ENCODE peak calls at places on chromosomes 12 and 14, in seven cellular contexts. One of them, this sample, is unnamed.

GRCh38 chr12:79194595-79194994 is 330.0 kb downstream of the SYT1 start:
- DNase-seq in adipocyte: no peak
- DNase-seq in aorta: no peak
- DNase-seq in naive thymus-derived CD4-positive, alpha-beta T cell: no peak
- DNase-seq in right lobe of liver: no peak
- DNase-seq in mammary epithelial cell: peak; percentile 15
- DNase-seq in pancreas: no peak
- DNase-seq in this sample: no peak

GRCh38 chr14:92990456-92991430 is 67.8 kb downstream of the CHGA start:
- DNase-seq in naive thymus-derived CD4-positive, alpha-beta T cell: no peak
- DNase-seq in pancreas: peak; percentile 16
- DNase-seq in right lobe of liver: no peak
- DNase-seq in mammary epithelial cell: no peak
- DNase-seq in aorta: no peak
- DNase-seq in adipocyte: no peak
- DNase-seq in this sample: peak; percentile 25

GRCh38 chr12:57461326-57461903 is 1.8 kb downstream of the GLI1 start:
- DNase-seq in pancreas: peak; percentile 50
- DNase-seq in adipocyte: peak; percentile 84
- DNase-seq in aorta: peak; percentile 85
- DNase-seq in right lobe of liver: peak; percentile 74
- DNase-seq in naive thymus-derived CD4-positive, alpha-beta T cell: no peak
- DNase-seq in mammary epithelial cell: peak; percentile 30
- DNase-seq in this sample: peak; percentile 74

GRCh38 chr14:21653331-21653885 is at the start of gene OR4E2:
- DNase-seq in right lobe of liver: no peak
- DNase-seq in mammary epithelial cell: no peak
- DNase-seq in aorta: no peak
- DNase-seq in pancreas: no peak
- DNase-seq in naive thymus-derived CD4-positive, alpha-beta T cell: no peak
- DNase-seq in adipocyte: no peak
- DNase-seq in this sample: no peak

GRCh38 chr14:40280652-40281051 is 848.4 kb upstream of the FBXO33 start:
- DNase-seq in right lobe of liver: no peak
- DNase-seq in pancreas: no peak
- DNase-seq in aorta: no peak
- DNase-seq in adipocyte: no peak
- DNase-seq in mammary epithelial cell: no peak
- DNase-seq in naive thymus-derived CD4-positive, alpha-beta T cell: no peak
- DNase-seq in this sample: no peak

GRCh38 chr12:57607958-57608663 is 3.1 kb upstream of the ARHGEF25 start:
- DNase-seq in pancreas: no peak
- DNase-seq in adipocyte: no peak
- DNase-seq in mammary epithelial cell: no peak
- DNase-seq in right lobe of liver: no peak
- DNase-seq in aorta: no peak
- DNase-seq in naive thymus-derived CD4-positive, alpha-beta T cell: no peak
- DNase-seq in this sample: no peak

GRCh38 chr14:36279306-36280244 is 40.9 kb downstream of the MBIP start:
- DNase-seq in aorta: no peak
- DNase-seq in mammary epithelial cell: peak; percentile 58
- DNase-seq in adipocyte: no peak
- DNase-seq in right lobe of liver: no peak
- DNase-seq in naive thymus-derived CD4-positive, alpha-beta T cell: no peak
- DNase-seq in pancreas: no peak
- DNase-seq in this sample: no peak

GRCh38 chr14:68584786-68585185 is 208.1 kb downstream of the ZFP36L1 start:
- DNase-seq in adipocyte: no peak
- DNase-seq in pancreas: no peak
- DNase-seq in aorta: no peak
- DNase-seq in naive thymus-derived CD4-positive, alpha-beta T cell: no peak
- DNase-seq in right lobe of liver: no peak
- DNase-seq in mammary epithelial cell: no peak
- DNase-seq in this sample: no peak

GRCh38 chr14:32913725-32914124 is 25.0 kb upstream of the NPAS3 start:
- DNase-seq in mammary epithelial cell: peak; percentile 25
- DNase-seq in pancreas: no peak
- DNase-seq in naive thymus-derived CD4-positive, alpha-beta T cell: no peak
- DNase-seq in right lobe of liver: no peak
- DNase-seq in adipocyte: peak; percentile 19
- DNase-seq in aorta: no peak
- DNase-seq in this sample: no peak

GRCh38 chr12:121532503-121533390 is 48.1 kb downstream of the KDM2B start:
- DNase-seq in adipocyte: peak; percentile 57
- DNase-seq in pancreas: no peak
- DNase-seq in right lobe of liver: no peak
- DNase-seq in aorta: no peak
- DNase-seq in naive thymus-derived CD4-positive, alpha-beta T cell: no peak
- DNase-seq in mammary epithelial cell: no peak
- DNase-seq in this sample: no peak

GRCh38 chr14:74516451-74517155 is 23.0 kb downstream of the ISCA2 start:
- DNase-seq in adipocyte: peak; percentile 78
- DNase-seq in mammary epithelial cell: peak; percentile 61
- DNase-seq in naive thymus-derived CD4-positive, alpha-beta T cell: no peak
- DNase-seq in aorta: peak; percentile 70
- DNase-seq in right lobe of liver: no peak
- DNase-seq in pancreas: no peak
- DNase-seq in this sample: no peak

GRCh38 chr12:112599871-112600270 is 181.1 kb downstream of the PTPN11 start:
- DNase-seq in adipocyte: peak; percentile 76
- DNase-seq in mammary epithelial cell: peak; percentile 70
- DNase-seq in right lobe of liver: peak; percentile 25
- DNase-seq in aorta: no peak
- DNase-seq in pancreas: no peak
- DNase-seq in naive thymus-derived CD4-positive, alpha-beta T cell: no peak
- DNase-seq in this sample: no peak

GRCh38 chr14:21924479-21924878 is 250.9 kb upstream of the OR4E1 start:
- DNase-seq in adipocyte: no peak
- DNase-seq in aorta: no peak
- DNase-seq in naive thymus-derived CD4-positive, alpha-beta T cell: peak; percentile 74
- DNase-seq in pancreas: no peak
- DNase-seq in mammary epithelial cell: no peak
- DNase-seq in right lobe of liver: no peak
- DNase-seq in this sample: no peak

GRCh38 chr12:90621927-90622326 is 333.0 kb downstream of the CCER1 start:
- DNase-seq in aorta: no peak
- DNase-seq in pancreas: no peak
- DNase-seq in adipocyte: peak; percentile 59
- DNase-seq in right lobe of liver: no peak
- DNase-seq in mammary epithelial cell: peak; percentile 26
- DNase-seq in naive thymus-derived CD4-positive, alpha-beta T cell: no peak
- DNase-seq in this sample: no peak

GRCh38 chr14:56796259-56796658 is 14.0 kb downstream of the OTX2 start:
- DNase-seq in naive thymus-derived CD4-positive, alpha-beta T cell: no peak
- DNase-seq in adipocyte: no peak
- DNase-seq in aorta: no peak
- DNase-seq in right lobe of liver: no peak
- DNase-seq in pancreas: no peak
- DNase-seq in mammary epithelial cell: no peak
- DNase-seq in this sample: no peak

GRCh38 chr12:38384816-38385491 is 68.4 kb downstream of the ALG10B start:
- DNase-seq in aorta: no peak
- DNase-seq in naive thymus-derived CD4-positive, alpha-beta T cell: no peak
- DNase-seq in adipocyte: no peak
- DNase-seq in pancreas: no peak
- DNase-seq in right lobe of liver: no peak
- DNase-seq in mammary epithelial cell: peak; percentile 98
- DNase-seq in this sample: no peak

GRCh38 chr14:24071836-24072420 is 566 bp downstream of the CPNE6 start:
- DNase-seq in mammary epithelial cell: no peak
- DNase-seq in aorta: peak; percentile 12
- DNase-seq in adipocyte: no peak
- DNase-seq in pancreas: no peak
- DNase-seq in naive thymus-derived CD4-positive, alpha-beta T cell: no peak
- DNase-seq in right lobe of liver: no peak
- DNase-seq in this sample: no peak

DNA sequence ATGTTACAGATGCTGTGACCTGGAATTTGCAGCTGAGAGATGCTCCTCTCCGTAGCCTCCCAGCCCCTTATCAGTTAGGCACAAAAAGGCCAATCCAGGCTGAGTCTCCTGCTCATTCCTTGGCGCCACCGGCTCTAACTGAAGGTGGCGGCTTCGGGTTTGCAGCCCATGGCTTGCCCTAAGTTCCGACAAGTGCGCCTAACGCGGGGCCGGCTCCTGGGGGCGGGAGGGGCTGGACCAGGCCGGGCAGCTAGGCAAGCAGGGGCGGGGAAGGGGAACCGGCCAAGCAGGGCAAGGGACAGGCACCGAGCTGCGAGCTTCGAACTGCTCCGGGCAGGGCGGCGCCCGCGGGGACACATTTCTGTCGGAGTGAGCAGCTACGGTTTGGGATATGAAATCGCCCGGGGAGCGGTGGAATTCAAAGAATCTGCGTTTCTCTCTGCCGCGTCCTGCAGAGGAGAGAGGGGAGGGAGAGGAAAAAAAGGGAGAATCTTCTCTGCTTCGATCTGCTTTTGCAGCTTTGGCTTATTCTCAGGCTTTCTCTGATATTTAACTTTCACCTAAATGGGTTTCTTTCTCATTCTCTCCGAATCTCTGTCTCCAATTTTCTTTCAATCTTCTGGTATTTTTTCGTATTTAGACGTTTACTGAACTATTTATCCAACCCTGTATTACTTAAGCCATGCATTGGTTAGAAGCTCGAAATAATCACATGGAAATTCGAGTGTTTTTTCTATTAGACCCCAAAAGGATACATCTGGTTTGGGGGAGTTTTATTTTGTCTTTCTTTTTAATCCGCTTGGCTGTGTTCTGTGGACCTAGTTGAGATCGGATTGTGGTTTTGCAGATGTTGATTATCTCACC is 1.6 kb upstream of the HOXC12 start:
- DNase-seq in naive thymus-derived CD4-positive, alpha-beta T cell: no peak
- DNase-seq in mammary epithelial cell: no peak
- DNase-seq in aorta: no peak
- DNase-seq in pancreas: no peak
- DNase-seq in adipocyte: peak; percentile 29
- DNase-seq in right lobe of liver: no peak
- DNase-seq in this sample: no peak
- H3K27me3 ChIP-seq in naive thymus-derived CD4-positive, alpha-beta T cell: peaks cover 69% of the 10 kb centered on the region
- H3K27me3 ChIP-seq in mammary epithelial cell: peaks cover 23% of the 10 kb centered on the region
- H3K27me3 ChIP-seq in aorta: peaks cover under 1% of the 10 kb centered on the region
- H3K27me3 ChIP-seq in pancreas: peaks cover 15% of the 10 kb centered on the region
- H3K27me3 ChIP-seq in adipocyte: peaks cover 98% of the 10 kb centered on the region
- H3K27me3 ChIP-seq in right lobe of liver: peaks cover 15% of the 10 kb centered on the region
- H3K27me3 ChIP-seq in this sample: peaks cover 100% of the 10 kb centered on the region

DNA sequence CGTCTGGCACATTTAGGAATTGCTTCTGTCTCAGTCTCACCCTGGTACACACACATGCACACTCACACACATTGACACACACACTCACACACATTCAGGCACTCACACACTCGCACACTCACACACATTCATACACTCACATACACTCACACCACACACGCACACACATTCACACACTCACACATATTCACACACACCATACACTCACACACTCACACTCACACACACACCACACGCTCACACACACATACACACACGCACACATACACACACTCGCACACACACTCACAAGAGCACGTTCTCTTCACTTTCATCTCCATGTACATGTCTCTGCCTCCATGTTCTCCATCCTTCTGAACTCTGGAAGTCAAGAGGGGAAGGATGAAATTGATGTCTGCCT is 23.1 kb upstream of the SMUG1 start:
- DNase-seq in aorta: peak; percentile 3
- DNase-seq in right lobe of liver: no peak
- DNase-seq in adipocyte: no peak
- DNase-seq in mammary epithelial cell: no peak
- DNase-seq in naive thymus-derived CD4-positive, alpha-beta T cell: no peak
- DNase-seq in pancreas: no peak
- DNase-seq in this sample: no peak
- H3K27me3 ChIP-seq in aorta: no peaks in the 10 kb centered on the region
- H3K27me3 ChIP-seq in right lobe of liver: no peaks in the 10 kb centered on the region
- H3K27me3 ChIP-seq in adipocyte: peaks cover 4% of the 10 kb centered on the region
- H3K27me3 ChIP-seq in mammary epithelial cell: no peaks in the 10 kb centered on the region
- H3K27me3 ChIP-seq in naive thymus-derived CD4-positive, alpha-beta T cell: no peaks in the 10 kb centered on the region
- H3K27me3 ChIP-seq in pancreas: no peaks in the 10 kb centered on the region
- H3K27me3 ChIP-seq in this sample: peaks cover 89% of the 10 kb centered on the region

GRCh38 chr12:108253540-108253939 is 85.6 kb downstream of the CMKLR1 start:
- DNase-seq in naive thymus-derived CD4-positive, alpha-beta T cell: no peak
- DNase-seq in right lobe of liver: no peak
- DNase-seq in adipocyte: no peak
- DNase-seq in aorta: no peak
- DNase-seq in mammary epithelial cell: no peak
- DNase-seq in pancreas: no peak
- DNase-seq in this sample: no peak
- H3K27me3 ChIP-seq in naive thymus-derived CD4-positive, alpha-beta T cell: no peaks in the 10 kb centered on the region
- H3K27me3 ChIP-seq in right lobe of liver: no peaks in the 10 kb centered on the region
- H3K27me3 ChIP-seq in adipocyte: peaks cover 65% of the 10 kb centered on the region
- H3K27me3 ChIP-seq in aorta: peaks cover 5% of the 10 kb centered on the region
- H3K27me3 ChIP-seq in mammary epithelial cell: no peaks in the 10 kb centered on the region
- H3K27me3 ChIP-seq in pancreas: no peaks in the 10 kb centered on the region
- H3K27me3 ChIP-seq in this sample: peaks cover 61% of the 10 kb centered on the region

GRCh38 chr14:105476937-105477658 is 2.5 kb downstream of the CRIP2 start:
- DNase-seq in mammary epithelial cell: no peak
- DNase-seq in right lobe of liver: peak; percentile 44
- DNase-seq in aorta: no peak
- DNase-seq in pancreas: no peak
- DNase-seq in naive thymus-derived CD4-positive, alpha-beta T cell: no peak
- DNase-seq in adipocyte: no peak
- DNase-seq in this sample: peak; percentile 30

GRCh38 chr14:105479438-105480164 is 5.0 kb downstream of the CRIP2 start:
- DNase-seq in pancreas: no peak
- DNase-seq in aorta: no peak
- DNase-seq in adipocyte: no peak
- DNase-seq in right lobe of liver: no peak
- DNase-seq in naive thymus-derived CD4-positive, alpha-beta T cell: peak; percentile 38
- DNase-seq in mammary epithelial cell: no peak
- DNase-seq in this sample: no peak

GRCh38 chr14:105477659-105478623 is 3.3 kb downstream of the CRIP2 start:
- DNase-seq in adipocyte: no peak
- DNase-seq in naive thymus-derived CD4-positive, alpha-beta T cell: peak; percentile 75
- DNase-seq in right lobe of liver: no peak
- DNase-seq in mammary epithelial cell: no peak
- DNase-seq in aorta: no peak
- DNase-seq in pancreas: no peak
- DNase-seq in this sample: peak; percentile 22

GRCh38 chr14:105480165-105480564 is 5.5 kb downstream of the CRIP2 start:
- DNase-seq in mammary epithelial cell: no peak
- DNase-seq in adipocyte: no peak
- DNase-seq in right lobe of liver: no peak
- DNase-seq in aorta: no peak
- DNase-seq in pancreas: no peak
- DNase-seq in naive thymus-derived CD4-positive, alpha-beta T cell: no peak
- DNase-seq in this sample: no peak

DNA sequence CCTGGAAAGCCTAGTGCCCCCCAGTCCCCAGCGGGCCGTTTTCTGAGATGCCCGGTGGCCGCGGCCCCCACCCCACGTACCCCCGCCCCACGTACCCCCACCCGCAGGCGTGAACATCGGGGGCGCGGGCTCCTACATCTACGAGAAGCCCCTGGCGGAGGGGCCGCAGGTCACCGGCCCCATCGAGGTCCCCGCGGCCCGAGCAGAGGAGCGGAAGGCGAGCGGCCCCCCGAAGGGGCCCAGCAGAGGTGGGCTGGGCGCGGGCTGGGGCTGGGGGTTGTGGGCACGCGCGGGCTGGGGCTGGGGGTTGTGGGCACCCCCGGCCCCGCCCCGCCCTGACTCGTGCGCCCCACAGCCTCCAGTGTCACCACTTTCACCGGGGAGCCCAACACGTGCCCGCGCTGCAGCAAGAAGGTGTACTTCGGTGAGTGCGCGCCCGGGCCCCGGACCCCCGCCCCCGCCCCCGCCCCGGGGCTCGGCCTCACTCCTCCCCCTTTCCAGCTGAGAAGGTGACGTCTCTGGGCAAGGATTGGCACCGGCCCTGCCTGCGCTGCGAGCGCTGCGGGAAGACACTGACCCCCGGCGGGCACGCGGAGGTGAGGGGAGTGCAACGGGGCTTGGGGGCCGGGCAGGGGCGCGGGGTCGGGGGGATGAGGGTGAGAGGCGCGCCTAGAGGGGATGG is 4.1 kb downstream of the CRIP2 start:
- DNase-seq in mammary epithelial cell: no peak
- DNase-seq in adipocyte: no peak
- DNase-seq in aorta: no peak
- DNase-seq in right lobe of liver: no peak
- DNase-seq in pancreas: no peak
- DNase-seq in naive thymus-derived CD4-positive, alpha-beta T cell: peak; percentile 33
- DNase-seq in this sample: no peak
- H3K27me3 ChIP-seq in mammary epithelial cell: no peaks in the 10 kb centered on the region
- H3K27me3 ChIP-seq in adipocyte: no peaks in the 10 kb centered on the region
- H3K27me3 ChIP-seq in aorta: no peaks in the 10 kb centered on the region
- H3K27me3 ChIP-seq in right lobe of liver: no peaks in the 10 kb centered on the region
- H3K27me3 ChIP-seq in pancreas: no peaks in the 10 kb centered on the region
- H3K27me3 ChIP-seq in naive thymus-derived CD4-positive, alpha-beta T cell: no peaks in the 10 kb centered on the region
- H3K27me3 ChIP-seq in this sample: no peaks in the 10 kb centered on the region

This sample was measured in left ventricle myocardium inferior.